ENCODE peak calls at places on chromosomes 12 and 14, in six cellular contexts. X is HepG2, W is H1, E is GM12891, Z is K562, M is GM12878. G is an unnamed sample.

GRCh38 chr12:17954788-17955187 is 135.2 kb downstream of the RERGL start:
- DNase-seq in X (no peak), W (no peak), E (no peak), Z (no peak), M (no peak), G (no peak)

GRCh38 chr12:10940389-10940788 is 1.3 kb upstream of the TAS2R14 start:
- DNase-seq in X (peak; percentile 23), W (no peak), E (no peak), Z (no peak), M (no peak), G (no peak)

GRCh38 chr12:108596854-108597558 is 878 bp downstream of the TMEM119 start:
- DNase-seq in X (no peak), W (no peak), E (no peak), Z (no peak), M (no peak), G (no peak)

GRCh38 chr12:109606261-109607028 is 32.9 kb downstream of the MVK start:
- DNase-seq in X (peak; percentile 66), W (peak; percentile 68), E (no peak), Z (peak; percentile 53), M (no peak), G (no peak)

GRCh38 chr12:132157733-132158409 is 13.6 kb downstream of the NOC4L start:
- DNase-seq in X (no peak), W (no peak), E (no peak), Z (no peak), M (no peak), G (no peak)

GRCh38 chr12:85920324-85920947 is 46.3 kb downstream of the NTS start:
- DNase-seq in X (peak; percentile 12), W (no peak), E (no peak), Z (peak; percentile 7), M (no peak), G (no peak)

GRCh38 chr12:21814814-21815213 is 40.3 kb upstream of the KCNJ8 start:
- DNase-seq in X (no peak), W (no peak), E (no peak), Z (no peak), M (no peak), G (no peak)

GRCh38 chr12:2049604-2050540 is 2.9 kb upstream of the CACNA1C start:
- DNase-seq in X (peak; percentile 50), W (no peak), E (no peak), Z (no peak), M (no peak), G (no peak)

GRCh38 chr12:107461222-107461980 is 224.2 kb upstream of the PWP1 start:
- DNase-seq in X (no peak), W (no peak), E (no peak), Z (no peak), M (no peak), G (no peak)

GRCh38 chr12:126512916-126513913 is 1448.0 kb downstream of the AACS start:
- DNase-seq in X (no peak), W (no peak), E (no peak), Z (no peak), M (no peak), G (no peak)

GRCh38 chr12:56450241-56450640 is 1.0 kb upstream of the TIMELESS start:
- DNase-seq in X (no peak), W (no peak), E (no peak), Z (no peak), M (no peak), G (no peak)

GRCh38 chr12:47273191-47273626 is 193.4 kb upstream of the AMIGO2 start:
- DNase-seq in X (no peak), W (no peak), E (no peak), Z (no peak), M (no peak), G (no peak)

GRCh38 chr12:47801170-47801903 is 18.4 kb downstream of the HDAC7 start:
- DNase-seq in X (no peak), W (no peak), E (no peak), Z (no peak), M (no peak), G (no peak)

GRCh38 chr14:104514156-104514848 is 65.3 kb upstream of the C14orf180 start:
- DNase-seq in X (no peak), W (peak; percentile 24), E (no peak), Z (no peak), M (no peak), G (no peak)

GRCh38 chr12:121801601-121802484 is 2.0 kb upstream of the SETD1B start:
- DNase-seq in X (no peak), W (no peak), E (no peak), Z (no peak), M (no peak), G (no peak)

GRCh38 chr12:59780605-59781135 is 184.8 kb downstream of the SLC16A7 start:
- DNase-seq in X (peak; percentile 7), W (no peak), E (no peak), Z (no peak), M (no peak), G (no peak)

GRCh38 chr14:75069811-75070145 is 337 bp downstream of the ZC2HC1C start:
- DNase-seq in X (peak; percentile 47), W (no peak), E (no peak), Z (no peak), M (no peak), G (no peak)

GRCh38 chr14:24941719-24942118 is 108.2 kb downstream of the STXBP6 start:
- DNase-seq in X (no peak), W (no peak), E (no peak), Z (no peak), M (no peak), G (no peak)

GRCh38 chr14:38248629-38249028 is 7.3 kb downstream of the CLEC14A start:
- DNase-seq in X (peak; percentile 28), W (no peak), E (no peak), Z (no peak), M (no peak), G (no peak)

GRCh38 chr12:70364695-70365397 is 1.2 kb upstream of the KCNMB4 start:
- DNase-seq in X (no peak), W (no peak), E (no peak), Z (no peak), M (no peak), G (no peak)

GRCh38 chr12:75877588-75878381 is 153.8 kb downstream of the PHLDA1 start:
- DNase-seq in X (no peak), W (no peak), E (no peak), Z (no peak), M (no peak), G (no peak)

GRCh38 chr12:12774791-12775190 is 10.7 kb upstream of the APOLD1 start:
- DNase-seq in X (no peak), W (no peak), E (no peak), Z (no peak), M (no peak), G (no peak)

GRCh38 chr12:4786795-4787194 is 66.6 kb downstream of the GALNT8 start:
- DNase-seq in X (no peak), W (no peak), E (no peak), Z (no peak), M (no peak), G (no peak)

GRCh38 chr12:67068773-67069450 is 200.2 kb upstream of the CAND1 start:
- DNase-seq in X (peak; percentile 3), W (peak; percentile 78), E (peak; percentile 25), Z (peak; percentile 18), M (no peak), G (peak; percentile 14)

GRCh38 chr12:106288510-106289195 is 13.9 kb upstream of the TCP11L2 start:
- DNase-seq in X (peak; percentile 91), W (no peak), E (no peak), Z (no peak), M (no peak), G (no peak)

GRCh38 chr12:15356831-15357456 is 34.6 kb downstream of the PTPRO start:
- DNase-seq in X (no peak), W (no peak), E (no peak), Z (no peak), M (no peak), G (no peak)

GRCh38 chr14:73216035-73216434 is 21.3 kb upstream of the PAPLN start:
- DNase-seq in X (no peak), W (no peak), E (no peak), Z (no peak), M (no peak), G (no peak)

GRCh38 chr14:66105819-66106218 is 380.4 kb upstream of the CCDC196 start:
- DNase-seq in X (no peak), W (no peak), E (no peak), Z (no peak), M (no peak), G (no peak)

GRCh38 chr14:29927596-29928341 is at the start of gene PRKD1:
- DNase-seq in X (peak; percentile 28), W (peak; percentile 81), E (peak; percentile 43), Z (peak; percentile 70), M (no peak), G (peak; percentile 21)

DNA sequence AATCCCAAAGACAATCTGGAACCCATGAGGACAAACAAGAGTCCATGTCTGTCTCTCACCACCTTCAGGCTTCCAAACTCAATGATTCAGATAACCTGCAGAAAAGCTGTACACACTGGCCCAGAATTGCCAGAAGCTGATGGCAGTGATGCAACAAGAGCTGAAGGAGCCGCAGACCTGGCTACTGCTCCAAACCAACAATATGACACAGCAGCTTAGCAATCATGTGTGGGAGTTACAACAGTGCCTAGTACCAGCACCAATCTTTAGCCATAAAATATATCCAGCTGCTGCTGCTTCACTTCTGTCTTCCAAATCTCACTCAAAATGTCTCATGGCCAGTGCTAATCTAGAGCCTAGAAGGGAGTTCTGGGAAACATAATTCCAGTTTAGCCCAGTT is 22.0 kb downstream of the RPS6KA5 start:
- DNase-seq in X (no peak), W (no peak), E (no peak), Z (no peak), M (no peak), G (no peak)
- TF ChIP-seq POLR2A in X (no peak), W (no peak), E (no peak), Z (no peak), M (no peak), G (no peak)

DNA sequence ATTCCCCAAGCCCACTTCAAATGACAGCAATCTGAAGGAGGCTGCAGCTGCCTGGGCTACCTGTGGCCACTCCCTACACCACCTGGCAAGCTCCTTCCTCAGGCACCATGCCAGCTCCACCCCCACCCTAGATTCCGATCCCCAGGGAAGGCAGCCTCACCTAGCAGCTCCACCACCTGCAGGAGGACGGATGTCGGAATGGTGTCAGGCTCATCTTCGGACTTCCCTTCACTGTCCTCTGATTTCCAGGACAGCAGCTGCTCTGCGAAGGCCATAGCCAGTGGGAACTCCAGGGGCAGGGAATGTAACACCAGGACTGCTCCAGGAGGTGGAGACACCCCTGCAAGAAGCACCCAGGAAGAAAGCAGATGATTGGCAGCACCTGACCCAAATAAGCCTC is 65.3 kb downstream of the TRAFD1 start:
- DNase-seq in X (no peak), W (no peak), E (no peak), Z (no peak), M (no peak), G (no peak)
- TF ChIP-seq TAF1 in X (no peak), W (no peak), E (no peak), Z (no peak), M (no peak), G (no peak)

DNA sequence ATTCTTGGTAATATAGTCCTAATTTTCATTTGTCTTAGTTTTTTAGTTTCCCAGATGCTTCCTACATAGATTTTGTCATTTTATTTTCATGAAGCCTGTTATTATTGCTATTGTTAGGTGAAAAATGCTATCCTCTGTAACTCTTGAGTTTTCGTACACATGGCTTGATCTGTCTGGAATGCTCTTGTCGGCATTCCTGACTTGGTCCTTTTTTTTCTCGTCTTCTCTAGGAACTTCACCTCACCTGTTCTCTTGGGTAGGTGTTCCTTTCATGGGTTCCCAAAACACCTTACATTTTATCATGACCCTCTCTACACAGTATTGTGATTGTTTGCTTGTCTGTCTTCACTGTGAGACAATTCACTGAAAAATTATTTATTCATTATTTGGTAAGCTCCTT is 267.4 kb downstream of the TMTC2 start:
- DNase-seq in X (no peak), W (no peak), E (no peak), Z (no peak), M (no peak), G (no peak)
- TF ChIP-seq POLR2A in X (no peak), W (no peak), E (no peak), Z (no peak), M (no peak), G (no peak)

GRCh38 chr14:81625343-81625742 is 91.7 kb upstream of the SEL1L start:
- DNase-seq in X (peak; percentile 28), W (no peak), E (no peak), Z (no peak), M (no peak), G (no peak)
- TF ChIP-seq TAF1 in X (no peak), W (no peak), E (no peak), Z (no peak), M (no peak), G (no peak)

G was measured in GM12892.